ENCODE peak calls at places on chromosomes 11 and 22, in five cellular contexts. R is T-helper 2 cell, P is WTC11, E is fibroblast of the aortic adventitia, U is HTR-8/SVneo. T is an unnamed sample.

GRCh38 chr22:41576877-41577276 is 12.8 kb downstream of the PMM1 start:
- DNase-seq in R (no peak), P (peak), E (peak), U (peak), T (peak)

GRCh38 chr11:32225491-32226285 is 134.8 kb downstream of the RCN1 start:
- DNase-seq in R (no peak), P (no peak), E (no peak), U (no peak), T (no peak)

GRCh38 chr11:119639642-119640205 is 89.3 kb downstream of the NECTIN1 start:
- DNase-seq in R (no peak), P (no peak), E (no peak), U (no peak), T (no peak)

GRCh38 chr22:46561435-46561905 is 24.1 kb upstream of the CELSR1 start:
- DNase-seq in R (no peak), P (peak), E (no peak), U (no peak), T (peak)

GRCh38 chr11:32229566-32230240 is 138.8 kb downstream of the RCN1 start:
- DNase-seq in R (no peak), P (no peak), E (no peak), U (no peak), T (no peak)

GRCh38 chr11:63893355-63893754 is 23.6 kb downstream of the RCOR2 start:
- DNase-seq in R (no peak), P (no peak), E (no peak), U (no peak), T (no peak)

GRCh38 chr11:122398167-122398566 is 257.4 kb upstream of the UBASH3B start:
- DNase-seq in R (no peak), P (no peak), E (peak), U (no peak), T (peak)

GRCh38 chr11:76056881-76057280 is 149.4 kb downstream of the WNT11 start:
- DNase-seq in R (no peak), P (no peak), E (no peak), U (no peak), T (no peak)

GRCh38 chr11:64103377-64103985 is 62.4 kb downstream of the MACROD1 start:
- DNase-seq in R (no peak), P (no peak), E (no peak), U (no peak), T (no peak)

GRCh38 chr11:19811391-19811790 is 98.8 kb downstream of the NAV2 start:
- DNase-seq in R (no peak), P (no peak), E (no peak), U (no peak), T (no peak)

GRCh38 chr11:126210871-126211235 is 597 bp downstream of the RPUSD4 start:
- DNase-seq in R (no peak), P (no peak), E (peak), U (no peak), T (no peak)

GRCh38 chr22:41360126-41360525 is 21.6 kb upstream of the TEF start:
- DNase-seq in R (no peak), P (peak), E (no peak), U (no peak), T (no peak)

GRCh38 chr11:122642971-122643370 is 12.6 kb upstream of the UBASH3B start:
- DNase-seq in R (no peak), P (no peak), E (no peak), U (peak), T (no peak)

GRCh38 chr11:115222218-115222862 is 281.9 kb downstream of the CADM1 start:
- DNase-seq in R (no peak), P (no peak), E (no peak), U (peak), T (peak)

GRCh38 chr11:64224891-64225607 is 937 bp downstream of the TRPT1 start:
- DNase-seq in R (no peak), P (no peak), E (no peak), U (no peak), T (no peak)